ENCODE peak calls at places on chromosomes 5 and 9, in six cellular contexts. One of them, this sample, is unnamed.

GRCh38 chr5:33530183-33530962 is 89.6 kb downstream of the TARS1 start:
- DNase-seq in ELF-1: no peak
- DNase-seq in NCI-H774: no peak
- DNase-seq in NB4: peak; percentile 5
- DNase-seq in GM03348: no peak
- DNase-seq in KG1: no peak
- DNase-seq in this sample: no peak

GRCh38 chr5:171318026-171318425 is 9.0 kb downstream of the TLX3 start:
- DNase-seq in GM03348: no peak
- DNase-seq in NCI-H774: no peak
- DNase-seq in NB4: no peak
- DNase-seq in KG1: no peak
- DNase-seq in ELF-1: peak; percentile 61
- DNase-seq in this sample: no peak

GRCh38 chr5:92560698-92561361 is 1020.2 kb downstream of the NR2F1-AS1 start:
- DNase-seq in ELF-1: peak; percentile 6
- DNase-seq in GM03348: peak; percentile 43
- DNase-seq in KG1: no peak
- DNase-seq in NCI-H774: no peak
- DNase-seq in NB4: no peak
- DNase-seq in this sample: peak; percentile 5

GRCh38 chr5:9358961-9359686 is 186.8 kb downstream of the SEMA5A start:
- DNase-seq in NB4: no peak
- DNase-seq in KG1: no peak
- DNase-seq in NCI-H774: no peak
- DNase-seq in ELF-1: peak; percentile 21
- DNase-seq in GM03348: peak; percentile 67
- DNase-seq in this sample: no peak

GRCh38 chr5:66828551-66829421 is 232.6 kb downstream of the MAST4 start:
- DNase-seq in NB4: no peak
- DNase-seq in ELF-1: peak; percentile 74
- DNase-seq in KG1: no peak
- DNase-seq in NCI-H774: peak; percentile 64
- DNase-seq in GM03348: peak; percentile 79
- DNase-seq in this sample: no peak

GRCh38 chr5:94072116-94072515 is 330.7 kb upstream of the POU5F2 start:
- DNase-seq in NCI-H774: no peak
- DNase-seq in GM03348: no peak
- DNase-seq in KG1: no peak
- DNase-seq in NB4: peak; percentile 16
- DNase-seq in ELF-1: no peak
- DNase-seq in this sample: no peak

GRCh38 chr9:112015149-112015548 is 118.5 kb downstream of the UGCG start:
- DNase-seq in KG1: no peak
- DNase-seq in NB4: no peak
- DNase-seq in NCI-H774: no peak
- DNase-seq in ELF-1: no peak
- DNase-seq in GM03348: no peak
- DNase-seq in this sample: no peak

GRCh38 chr9:8872802-8873201 is 1073.2 kb upstream of the DMAC1 start:
- DNase-seq in NB4: no peak
- DNase-seq in GM03348: no peak
- DNase-seq in NCI-H774: no peak
- DNase-seq in ELF-1: no peak
- DNase-seq in KG1: no peak
- DNase-seq in this sample: no peak

GRCh38 chr5:133750856-133751255 is 138.5 kb upstream of the FSTL4 start:
- DNase-seq in NCI-H774: no peak
- DNase-seq in NB4: no peak
- DNase-seq in GM03348: no peak
- DNase-seq in ELF-1: no peak
- DNase-seq in KG1: no peak
- DNase-seq in this sample: no peak

GRCh38 chr9:117485176-117485575 is 70.3 kb upstream of the ASTN2 start:
- DNase-seq in ELF-1: no peak
- DNase-seq in NB4: no peak
- DNase-seq in GM03348: no peak
- DNase-seq in KG1: no peak
- DNase-seq in NCI-H774: no peak
- DNase-seq in this sample: no peak

GRCh38 chr9:76634356-76635054 is 129.7 kb upstream of the PCA3 start:
- DNase-seq in ELF-1: no peak
- DNase-seq in NCI-H774: no peak
- DNase-seq in KG1: no peak
- DNase-seq in GM03348: peak; percentile 38
- DNase-seq in NB4: peak; percentile 64
- DNase-seq in this sample: no peak

GRCh38 chr5:138503487-138504270 is 38.4 kb downstream of the EGR1 start:
- DNase-seq in NB4: peak; percentile 76
- DNase-seq in ELF-1: peak; percentile 63
- DNase-seq in NCI-H774: no peak
- DNase-seq in GM03348: peak; percentile 78
- DNase-seq in KG1: no peak
- DNase-seq in this sample: peak; percentile 49

GRCh38 chr9:85723220-85723619 is 18.5 kb downstream of the AGTPBP1 start:
- DNase-seq in GM03348: no peak
- DNase-seq in KG1: no peak
- DNase-seq in NCI-H774: no peak
- DNase-seq in ELF-1: peak; percentile 93
- DNase-seq in NB4: no peak
- DNase-seq in this sample: no peak

GRCh38 chr9:70195456-70195855 is 63.3 kb upstream of the SMC5 start:
- DNase-seq in NCI-H774: no peak
- DNase-seq in ELF-1: no peak
- DNase-seq in GM03348: peak; percentile 23
- DNase-seq in NB4: no peak
- DNase-seq in KG1: no peak
- DNase-seq in this sample: no peak

GRCh38 chr9:68426755-68427154 is 70.3 kb downstream of the PGM5 start:
- DNase-seq in KG1: no peak
- DNase-seq in GM03348: no peak
- DNase-seq in NB4: no peak
- DNase-seq in ELF-1: no peak
- DNase-seq in NCI-H774: no peak
- DNase-seq in this sample: no peak

GRCh38 chr9:121929893-121930875 is 162.9 kb downstream of the TTLL11 start:
- DNase-seq in ELF-1: peak; percentile 74
- DNase-seq in GM03348: no peak
- DNase-seq in NCI-H774: peak; percentile 3
- DNase-seq in NB4: peak; percentile 16
- DNase-seq in KG1: no peak
- DNase-seq in this sample: no peak

GRCh38 chr9:81028504-81028903 is 660.8 kb downstream of the TLE1 start:
- DNase-seq in NB4: no peak
- DNase-seq in NCI-H774: no peak
- DNase-seq in GM03348: peak; percentile 76
- DNase-seq in ELF-1: peak; percentile 11
- DNase-seq in KG1: no peak
- DNase-seq in this sample: no peak

GRCh38 chr9:91059713-91060112 is 258.1 kb downstream of the SYK start:
- DNase-seq in NCI-H774: no peak
- DNase-seq in ELF-1: no peak
- DNase-seq in KG1: no peak
- DNase-seq in GM03348: no peak
- DNase-seq in NB4: no peak
- DNase-seq in this sample: no peak

GRCh38 chr9:115593587-115594091 is 475.7 kb upstream of the TNC start:
- DNase-seq in KG1: no peak
- DNase-seq in NB4: peak; percentile 32
- DNase-seq in ELF-1: peak; percentile 36
- DNase-seq in NCI-H774: peak; percentile 53
- DNase-seq in GM03348: peak; percentile 41
- DNase-seq in this sample: peak; percentile 51

GRCh38 chr5:179124329-179124852 is 64.2 kb downstream of the ZNF354C start:
- DNase-seq in ELF-1: no peak
- DNase-seq in GM03348: no peak
- DNase-seq in NCI-H774: no peak
- DNase-seq in KG1: no peak
- DNase-seq in NB4: no peak
- DNase-seq in this sample: no peak

GRCh38 chr9:82421498-82421897 is 432.9 kb downstream of the SPATA31D1 start:
- DNase-seq in NB4: no peak
- DNase-seq in KG1: no peak
- DNase-seq in ELF-1: no peak
- DNase-seq in NCI-H774: no peak
- DNase-seq in GM03348: no peak
- DNase-seq in this sample: no peak

GRCh38 chr9:6414291-6414690 is 1.3 kb downstream of the UHRF2 start:
- DNase-seq in NCI-H774: no peak
- DNase-seq in GM03348: peak; percentile 68
- DNase-seq in NB4: peak; percentile 58
- DNase-seq in ELF-1: peak; percentile 38
- DNase-seq in KG1: no peak
- DNase-seq in this sample: no peak

GRCh38 chr9:77819672-77820071 is 171.6 kb upstream of the GNA14 start:
- DNase-seq in NB4: peak; percentile 41
- DNase-seq in ELF-1: no peak
- DNase-seq in NCI-H774: no peak
- DNase-seq in GM03348: peak; percentile 26
- DNase-seq in KG1: no peak
- DNase-seq in this sample: no peak

GRCh38 chr5:140240987-140241706 is 61.8 kb downstream of the PFDN1 start:
- DNase-seq in KG1: no peak
- DNase-seq in NB4: no peak
- DNase-seq in NCI-H774: peak; percentile 68
- DNase-seq in ELF-1: peak; percentile 96
- DNase-seq in GM03348: peak; percentile 88
- DNase-seq in this sample: peak; percentile 66

GRCh38 chr5:61620660-61621650 is 288.9 kb downstream of the ZSWIM6 start:
- DNase-seq in GM03348: no peak
- DNase-seq in NCI-H774: no peak
- DNase-seq in KG1: no peak
- DNase-seq in NB4: no peak
- DNase-seq in ELF-1: no peak
- DNase-seq in this sample: no peak

GRCh38 chr9:89475891-89476440 is 21.9 kb downstream of the SEMA4D start:
- DNase-seq in ELF-1: no peak
- DNase-seq in NCI-H774: no peak
- DNase-seq in KG1: no peak
- DNase-seq in GM03348: no peak
- DNase-seq in NB4: no peak
- DNase-seq in this sample: no peak

GRCh38 chr9:135490166-135490870 is 10.2 kb upstream of the MRPS2 start:
- DNase-seq in NB4: no peak
- DNase-seq in ELF-1: no peak
- DNase-seq in NCI-H774: no peak
- DNase-seq in KG1: no peak
- DNase-seq in GM03348: no peak
- DNase-seq in this sample: no peak

GRCh38 chr5:1343931-1344901 is 683 bp downstream of the CLPTM1L start:
- DNase-seq in NCI-H774: no peak
- DNase-seq in NB4: peak; percentile 48
- DNase-seq in ELF-1: no peak
- DNase-seq in GM03348: peak; percentile 48
- DNase-seq in KG1: no peak
- DNase-seq in this sample: peak; percentile 56

GRCh38 chr5:176817369-176817841 is 7.0 kb downstream of the UNC5A start:
- DNase-seq in NCI-H774: peak; percentile 63
- DNase-seq in KG1: no peak
- DNase-seq in NB4: no peak
- DNase-seq in GM03348: no peak
- DNase-seq in ELF-1: no peak
- DNase-seq in this sample: peak; percentile 76

GRCh38 chr5:176762489-176762888 is 47.9 kb upstream of the UNC5A start:
- DNase-seq in ELF-1: no peak
- DNase-seq in GM03348: no peak
- DNase-seq in NCI-H774: no peak
- DNase-seq in NB4: no peak
- DNase-seq in KG1: no peak
- DNase-seq in this sample: no peak

GRCh38 chr9:130171226-130172148 is 717 bp upstream of the NCS1 start:
- DNase-seq in ELF-1: no peak
- DNase-seq in NB4: no peak
- DNase-seq in KG1: no peak
- DNase-seq in GM03348: no peak
- DNase-seq in NCI-H774: no peak
- DNase-seq in this sample: no peak

GRCh38 chr9:95513722-95514121 is 3.0 kb downstream of the PTCH1 start:
- DNase-seq in ELF-1: no peak
- DNase-seq in KG1: no peak
- DNase-seq in NCI-H774: no peak
- DNase-seq in NB4: no peak
- DNase-seq in GM03348: no peak
- DNase-seq in this sample: no peak

GRCh38 chr5:55096860-55097259 is 5.6 kb upstream of the GZMA start:
- DNase-seq in NB4: no peak
- DNase-seq in NCI-H774: no peak
- DNase-seq in GM03348: no peak
- DNase-seq in KG1: no peak
- DNase-seq in ELF-1: no peak
- DNase-seq in this sample: no peak

GRCh38 chr5:5421149-5421960 is 1.1 kb upstream of the ICE1 start:
- DNase-seq in NB4: peak; percentile 68
- DNase-seq in ELF-1: peak; percentile 37
- DNase-seq in GM03348: no peak
- DNase-seq in KG1: no peak
- DNase-seq in NCI-H774: peak; percentile 25
- DNase-seq in this sample: peak; percentile 9

GRCh38 chr9:106864533-106865143 is 1.7 kb downstream of the ZNF462 start:
- DNase-seq in ELF-1: no peak
- DNase-seq in NB4: no peak
- DNase-seq in KG1: no peak
- DNase-seq in GM03348: peak; percentile 44
- DNase-seq in NCI-H774: no peak
- DNase-seq in this sample: peak; percentile 14